ENCODE peak calls at places on chromosome 19, in seven cellular contexts. One of them, this sample, is unnamed.

GRCh38 chr19:47615714-47616113 is 6.8 kb downstream of the BICRA start:
- DNase-seq in IMR-90: no peak
- DNase-seq in trophoblast cell: no peak
- DNase-seq in H9: no peak
- DNase-seq in mesenchymal stem cell: no peak
- DNase-seq in neuronal stem cell: no peak
- DNase-seq in H1: no peak
- DNase-seq in this sample: no peak

GRCh38 chr19:57850553-57851017 is 926 bp downstream of the ZNF587 start:
- DNase-seq in H1: no peak
- DNase-seq in H9: peak; percentile 52
- DNase-seq in mesenchymal stem cell: peak; percentile 67
- DNase-seq in neuronal stem cell: peak; percentile 9
- DNase-seq in IMR-90: peak; percentile 31
- DNase-seq in trophoblast cell: peak; percentile 67
- DNase-seq in this sample: peak; percentile 80

GRCh38 chr19:1495051-1495798 is 4.2 kb downstream of the REEP6 start:
- DNase-seq in H9: no peak
- DNase-seq in mesenchymal stem cell: no peak
- DNase-seq in H1: no peak
- DNase-seq in trophoblast cell: no peak
- DNase-seq in IMR-90: no peak
- DNase-seq in neuronal stem cell: no peak
- DNase-seq in this sample: no peak

GRCh38 chr19:29564574-29565005 is 38.8 kb downstream of the VSTM2B start:
- DNase-seq in trophoblast cell: no peak
- DNase-seq in H9: no peak
- DNase-seq in H1: no peak
- DNase-seq in mesenchymal stem cell: no peak
- DNase-seq in neuronal stem cell: no peak
- DNase-seq in IMR-90: no peak
- DNase-seq in this sample: peak; percentile 19

GRCh38 chr19:19366691-19367396 is 38.6 kb upstream of the GATAD2A start:
- DNase-seq in H9: peak; percentile 94
- DNase-seq in IMR-90: peak; percentile 64
- DNase-seq in H1: peak; percentile 79
- DNase-seq in trophoblast cell: peak; percentile 92
- DNase-seq in neuronal stem cell: peak; percentile 57
- DNase-seq in mesenchymal stem cell: peak; percentile 77
- DNase-seq in this sample: peak; percentile 94

GRCh38 chr19:7912697-7913564 is 1.7 kb upstream of the TGFBR3L start:
- DNase-seq in H9: no peak
- DNase-seq in IMR-90: no peak
- DNase-seq in neuronal stem cell: no peak
- DNase-seq in H1: no peak
- DNase-seq in trophoblast cell: no peak
- DNase-seq in mesenchymal stem cell: no peak
- DNase-seq in this sample: no peak

GRCh38 chr19:33252418-33252962 is 26.8 kb upstream of the SLC7A10 start:
- DNase-seq in mesenchymal stem cell: no peak
- DNase-seq in H9: no peak
- DNase-seq in neuronal stem cell: no peak
- DNase-seq in H1: no peak
- DNase-seq in IMR-90: no peak
- DNase-seq in trophoblast cell: no peak
- DNase-seq in this sample: no peak

GRCh38 chr19:4802711-4803110 is 11.2 kb downstream of the FEM1A start:
- DNase-seq in H1: no peak
- DNase-seq in trophoblast cell: no peak
- DNase-seq in mesenchymal stem cell: no peak
- DNase-seq in neuronal stem cell: no peak
- DNase-seq in IMR-90: no peak
- DNase-seq in H9: no peak
- DNase-seq in this sample: no peak

GRCh38 chr19:3855321-3855720 is 13.5 kb downstream of the ZFR2 start:
- DNase-seq in trophoblast cell: no peak
- DNase-seq in neuronal stem cell: no peak
- DNase-seq in mesenchymal stem cell: no peak
- DNase-seq in IMR-90: no peak
- DNase-seq in H1: no peak
- DNase-seq in H9: no peak
- DNase-seq in this sample: no peak

GRCh38 chr19:13817018-13817614 is 21.9 kb downstream of the ZSWIM4 start:
- DNase-seq in trophoblast cell: no peak
- DNase-seq in neuronal stem cell: no peak
- DNase-seq in mesenchymal stem cell: peak; percentile 49
- DNase-seq in H1: peak; percentile 98
- DNase-seq in IMR-90: no peak
- DNase-seq in H9: peak; percentile 99
- DNase-seq in this sample: peak; percentile 94

GRCh38 chr19:35738887-35739229 is 3.4 kb downstream of the IGFLR1 start:
- DNase-seq in H1: no peak
- DNase-seq in trophoblast cell: no peak
- DNase-seq in IMR-90: no peak
- DNase-seq in H9: no peak
- DNase-seq in mesenchymal stem cell: no peak
- DNase-seq in neuronal stem cell: no peak
- DNase-seq in this sample: no peak

GRCh38 chr19:33621065-33621785 is 528 bp upstream of the CHST8 start:
- DNase-seq in H1: no peak
- DNase-seq in IMR-90: no peak
- DNase-seq in mesenchymal stem cell: no peak
- DNase-seq in neuronal stem cell: no peak
- DNase-seq in trophoblast cell: no peak
- DNase-seq in H9: no peak
- DNase-seq in this sample: no peak

GRCh38 chr19:1512671-1513491 is at the start of gene ADAMTSL5:
- DNase-seq in neuronal stem cell: no peak
- DNase-seq in IMR-90: peak; percentile 28
- DNase-seq in mesenchymal stem cell: peak; percentile 61
- DNase-seq in H1: no peak
- DNase-seq in trophoblast cell: peak; percentile 57
- DNase-seq in H9: peak; percentile 58
- DNase-seq in this sample: peak; percentile 54

GRCh38 chr19:35294328-35294727 is 2.4 kb downstream of the MAG start:
- DNase-seq in H1: no peak
- DNase-seq in H9: no peak
- DNase-seq in neuronal stem cell: no peak
- DNase-seq in mesenchymal stem cell: no peak
- DNase-seq in trophoblast cell: no peak
- DNase-seq in IMR-90: no peak
- DNase-seq in this sample: no peak

GRCh38 chr19:47351545-47351944 is 2.4 kb downstream of the DHX34 start:
- DNase-seq in neuronal stem cell: no peak
- DNase-seq in H9: peak; percentile 64
- DNase-seq in H1: no peak
- DNase-seq in IMR-90: peak; percentile 27
- DNase-seq in trophoblast cell: no peak
- DNase-seq in mesenchymal stem cell: peak; percentile 53
- DNase-seq in this sample: peak; percentile 69

GRCh38 chr19:46471116-46471733 is at the start of gene PNMA8A:
- DNase-seq in H9: peak; percentile 95
- DNase-seq in trophoblast cell: peak; percentile 38
- DNase-seq in IMR-90: peak; percentile 57
- DNase-seq in H1: peak; percentile 74
- DNase-seq in neuronal stem cell: peak; percentile 94
- DNase-seq in mesenchymal stem cell: peak; percentile 84
- DNase-seq in this sample: peak; percentile 91

GRCh38 chr19:18629166-18630088 is 7.4 kb upstream of the KLHL26 start:
- DNase-seq in H9: no peak
- DNase-seq in mesenchymal stem cell: no peak
- DNase-seq in trophoblast cell: no peak
- DNase-seq in H1: no peak
- DNase-seq in neuronal stem cell: no peak
- DNase-seq in IMR-90: no peak
- DNase-seq in this sample: no peak

GRCh38 chr19:45568732-45569131 is 15.9 kb downstream of the OPA3 start:
- DNase-seq in neuronal stem cell: no peak
- DNase-seq in H9: no peak
- DNase-seq in H1: no peak
- DNase-seq in trophoblast cell: no peak
- DNase-seq in mesenchymal stem cell: peak; percentile 61
- DNase-seq in IMR-90: peak; percentile 67
- DNase-seq in this sample: no peak

GRCh38 chr19:49985926-49986325 is 25.0 kb upstream of the SIGLEC11 start:
- DNase-seq in H9: no peak
- DNase-seq in trophoblast cell: no peak
- DNase-seq in neuronal stem cell: no peak
- DNase-seq in IMR-90: no peak
- DNase-seq in mesenchymal stem cell: no peak
- DNase-seq in H1: no peak
- DNase-seq in this sample: no peak

GRCh38 chr19:45113628-45114027 is 20.6 kb downstream of the PPP1R37 start:
- DNase-seq in trophoblast cell: no peak
- DNase-seq in neuronal stem cell: no peak
- DNase-seq in mesenchymal stem cell: no peak
- DNase-seq in H1: no peak
- DNase-seq in H9: no peak
- DNase-seq in IMR-90: no peak
- DNase-seq in this sample: no peak

GRCh38 chr19:45640849-45641273 is 1.7 kb upstream of the EML2 start:
- DNase-seq in H9: peak; percentile 86
- DNase-seq in H1: no peak
- DNase-seq in mesenchymal stem cell: no peak
- DNase-seq in IMR-90: no peak
- DNase-seq in trophoblast cell: no peak
- DNase-seq in neuronal stem cell: no peak
- DNase-seq in this sample: no peak

GRCh38 chr19:8609210-8610040 is 1.1 kb downstream of the ADAMTS10 start:
- DNase-seq in trophoblast cell: no peak
- DNase-seq in H9: peak; percentile 82
- DNase-seq in H1: peak; percentile 36
- DNase-seq in mesenchymal stem cell: peak; percentile 83
- DNase-seq in IMR-90: peak; percentile 60
- DNase-seq in neuronal stem cell: peak; percentile 77
- DNase-seq in this sample: peak; percentile 90

GRCh38 chr19:14030997-14031718 is 404 bp upstream of the IL27RA start:
- DNase-seq in H9: no peak
- DNase-seq in H1: no peak
- DNase-seq in mesenchymal stem cell: no peak
- DNase-seq in IMR-90: no peak
- DNase-seq in trophoblast cell: no peak
- DNase-seq in neuronal stem cell: no peak
- DNase-seq in this sample: no peak

GRCh38 chr19:20279516-20279915 is 112.5 kb downstream of the ZNF486 start:
- DNase-seq in trophoblast cell: no peak
- DNase-seq in neuronal stem cell: no peak
- DNase-seq in IMR-90: no peak
- DNase-seq in mesenchymal stem cell: no peak
- DNase-seq in H9: no peak
- DNase-seq in H1: no peak
- DNase-seq in this sample: no peak

GRCh38 chr19:2110822-2111221 is 14.1 kb downstream of the IZUMO4 start:
- DNase-seq in mesenchymal stem cell: no peak
- DNase-seq in H9: no peak
- DNase-seq in neuronal stem cell: no peak
- DNase-seq in trophoblast cell: no peak
- DNase-seq in IMR-90: no peak
- DNase-seq in H1: no peak
- DNase-seq in this sample: peak; percentile 33

GRCh38 chr19:2798733-2799132 is 13.4 kb downstream of the THOP1 start:
- DNase-seq in H1: no peak
- DNase-seq in IMR-90: peak; percentile 7
- DNase-seq in neuronal stem cell: no peak
- DNase-seq in H9: no peak
- DNase-seq in mesenchymal stem cell: no peak
- DNase-seq in trophoblast cell: peak; percentile 34
- DNase-seq in this sample: peak; percentile 42

GRCh38 chr19:8355631-8356402 is 8.1 kb upstream of the ANGPTL4 start:
- DNase-seq in H1: no peak
- DNase-seq in trophoblast cell: peak; percentile 70
- DNase-seq in mesenchymal stem cell: peak; percentile 100
- DNase-seq in neuronal stem cell: no peak
- DNase-seq in H9: no peak
- DNase-seq in IMR-90: peak; percentile 98
- DNase-seq in this sample: no peak

GRCh38 chr19:4012092-4012974 is 4.8 kb downstream of the PIAS4 start:
- DNase-seq in neuronal stem cell: no peak
- DNase-seq in mesenchymal stem cell: no peak
- DNase-seq in trophoblast cell: no peak
- DNase-seq in H1: no peak
- DNase-seq in H9: no peak
- DNase-seq in IMR-90: no peak
- DNase-seq in this sample: no peak

GRCh38 chr19:43584484-43584883 is 8.9 kb downstream of the PINLYP start:
- DNase-seq in trophoblast cell: no peak
- DNase-seq in H9: no peak
- DNase-seq in mesenchymal stem cell: no peak
- DNase-seq in neuronal stem cell: no peak
- DNase-seq in H1: no peak
- DNase-seq in IMR-90: no peak
- DNase-seq in this sample: no peak

GRCh38 chr19:6006896-6007295 is 29.0 kb upstream of the RANBP3 start:
- DNase-seq in neuronal stem cell: no peak
- DNase-seq in trophoblast cell: no peak
- DNase-seq in IMR-90: no peak
- DNase-seq in mesenchymal stem cell: no peak
- DNase-seq in H9: no peak
- DNase-seq in H1: no peak
- DNase-seq in this sample: no peak
- H3K18ac ChIP-seq in neuronal stem cell: no peak overlapping the region
- H3K18ac ChIP-seq in trophoblast cell: no peak overlapping the region
- H3K18ac ChIP-seq in IMR-90: no peak overlapping the region
- H3K18ac ChIP-seq in mesenchymal stem cell: no peak overlapping the region
- H3K18ac ChIP-seq in H9: no peak overlapping the region
- H3K18ac ChIP-seq in H1: no peak overlapping the region
- H3K18ac ChIP-seq in this sample: no peak overlapping the region

GRCh38 chr19:10971107-10971715 is 10.4 kb downstream of the SMARCA4 start:
- DNase-seq in IMR-90: no peak
- DNase-seq in neuronal stem cell: no peak
- DNase-seq in trophoblast cell: no peak
- DNase-seq in H1: no peak
- DNase-seq in mesenchymal stem cell: no peak
- DNase-seq in H9: no peak
- DNase-seq in this sample: peak; percentile 57
- H2AK5ac ChIP-seq in IMR-90: no peak overlapping the region
- H2AK5ac ChIP-seq in neuronal stem cell: no peak overlapping the region
- H2AK5ac ChIP-seq in trophoblast cell: no peak overlapping the region
- H2AK5ac ChIP-seq in H1: no peak overlapping the region
- H2AK5ac ChIP-seq in mesenchymal stem cell: no peak overlapping the region
- H2AK5ac ChIP-seq in H9: no peak overlapping the region
- H2AK5ac ChIP-seq in this sample: no peak overlapping the region

GRCh38 chr19:40623403-40624239 is 22.5 kb downstream of the LTBP4 start:
- DNase-seq in neuronal stem cell: no peak
- DNase-seq in trophoblast cell: peak; percentile 76
- DNase-seq in H9: peak; percentile 97
- DNase-seq in mesenchymal stem cell: peak; percentile 69
- DNase-seq in IMR-90: peak; percentile 18
- DNase-seq in H1: no peak
- DNase-seq in this sample: peak; percentile 99
- H4K8ac ChIP-seq in neuronal stem cell: peak overlapping the region; percentile 54
- H4K8ac ChIP-seq in trophoblast cell: no peak overlapping the region
- H4K8ac ChIP-seq in H9: no peak overlapping the region
- H4K8ac ChIP-seq in mesenchymal stem cell: peak overlapping the region; percentile 82
- H4K8ac ChIP-seq in IMR-90: no peak overlapping the region
- H4K8ac ChIP-seq in H1: peak overlapping the region; percentile 91
- H4K8ac ChIP-seq in this sample: no peak overlapping the region

DNA sequence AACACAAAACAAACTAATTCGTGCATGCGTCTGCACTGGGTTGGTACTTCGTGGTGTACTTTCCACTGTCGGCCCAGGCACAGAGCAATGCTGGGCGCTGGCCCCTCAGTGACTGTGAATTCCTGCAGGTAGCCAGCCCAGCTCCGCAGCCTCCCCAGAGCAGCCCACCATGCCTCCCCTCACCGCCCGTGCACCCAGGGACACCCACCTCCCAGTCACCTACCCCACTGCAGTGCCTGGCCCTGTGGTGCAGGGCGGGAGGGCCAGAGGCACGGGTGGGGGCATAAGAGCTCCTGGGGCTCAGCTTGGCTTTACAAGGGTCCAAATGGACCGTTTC is 93.1 kb upstream of the ZNF507 start:
- DNase-seq in H1: no peak
- DNase-seq in IMR-90: no peak
- DNase-seq in trophoblast cell: no peak
- DNase-seq in mesenchymal stem cell: no peak
- DNase-seq in H9: no peak
- DNase-seq in neuronal stem cell: no peak
- DNase-seq in this sample: no peak
- H3K18ac ChIP-seq in H1: no peak overlapping the region
- H3K18ac ChIP-seq in IMR-90: no peak overlapping the region
- H3K18ac ChIP-seq in trophoblast cell: no peak overlapping the region
- H3K18ac ChIP-seq in mesenchymal stem cell: no peak overlapping the region
- H3K18ac ChIP-seq in H9: no peak overlapping the region
- H3K18ac ChIP-seq in neuronal stem cell: peak overlapping the region; percentile 41
- H3K18ac ChIP-seq in this sample: no peak overlapping the region